ENCODE peak calls at places on chromosome 10, in seven cellular contexts. Q is Peyer's patch, K is tibial nerve, W is adrenal gland, I is endothelial cell of umbilical vein, Z is sigmoid colon, G is uterus. S is an unnamed sample.
A peak's percentile ranks its signal among the peaks of the same experiment; 100 is the strongest.

GRCh38 chr10:15427836-15428414 is 56.8 kb upstream of the FAM171A1 start:
- DNase-seq in Q (no peak), K (no peak), W (no peak), I (peak; percentile 67), Z (no peak), G (no peak), S (peak; percentile 64)

GRCh38 chr10:113576853-113577252 is 24.0 kb downstream of the HABP2 start:
- DNase-seq in Q (no peak), K (no peak), W (no peak), I (peak; percentile 10), Z (no peak), G (no peak), S (peak; percentile 8)

GRCh38 chr10:56507033-56507432 is 146.0 kb upstream of the ZWINT start:
- DNase-seq in Q (no peak), K (no peak), W (no peak), I (no peak), Z (no peak), G (no peak), S (no peak)

GRCh38 chr10:71696635-71697326 is 22.8 kb downstream of the C10orf105 start:
- DNase-seq in Q (peak; percentile 91), K (peak; percentile 50), W (peak; percentile 75), I (peak; percentile 23), Z (no peak), G (peak; percentile 51), S (peak; percentile 60)

GRCh38 chr10:76324283-76324682 is 892.9 kb downstream of the LRMDA start:
- DNase-seq in Q (peak; percentile 66), K (peak; percentile 15), W (peak; percentile 51), I (no peak), Z (peak; percentile 66), G (no peak), S (no peak)

GRCh38 chr10:104483582-104483981 is 129.9 kb downstream of the CFAP58 start:
- DNase-seq in Q (no peak), K (no peak), W (no peak), I (no peak), Z (no peak), G (no peak), S (no peak)

GRCh38 chr10:44422631-44423030 is 37.7 kb upstream of the CXCL12 start:
- DNase-seq in Q (peak; percentile 31), K (no peak), W (peak; percentile 5), I (no peak), Z (no peak), G (no peak), S (no peak)

GRCh38 chr10:6755891-6756460 is 175.9 kb upstream of the PRKCQ start:
- DNase-seq in Q (no peak), K (no peak), W (no peak), I (peak; percentile 90), Z (no peak), G (no peak), S (no peak)

GRCh38 chr10:51344371-51344770 is 270.1 kb downstream of the PRKG1 start:
- DNase-seq in Q (no peak), K (no peak), W (no peak), I (no peak), Z (no peak), G (no peak), S (no peak)

GRCh38 chr10:91137822-91138221 is 82.6 kb upstream of the PCGF5 start:
- DNase-seq in Q (no peak), K (no peak), W (no peak), I (no peak), Z (no peak), G (no peak), S (no peak)

GRCh38 chr10:42864575-42864974 is 82.0 kb downstream of the BMS1 start:
- DNase-seq in Q (no peak), K (no peak), W (no peak), I (no peak), Z (no peak), G (no peak), S (no peak)

GRCh38 chr10:33507662-33508425 is 173.4 kb upstream of the NRP1 start:
- DNase-seq in Q (no peak), K (no peak), W (no peak), I (no peak), Z (no peak), G (no peak), S (no peak)

GRCh38 chr10:100100651-100101525 is 19.2 kb upstream of the CPN1 start:
- DNase-seq in Q (no peak), K (no peak), W (no peak), I (peak; percentile 70), Z (no peak), G (no peak), S (no peak)

GRCh38 chr10:97411411-97411810 is 10.3 kb upstream of the RRP12 start:
- DNase-seq in Q (no peak), K (no peak), W (no peak), I (no peak), Z (no peak), G (no peak), S (no peak)

GRCh38 chr10:96292971-96293909 is 11.0 kb upstream of the DNTT start:
- DNase-seq in Q (peak; percentile 55), K (no peak), W (peak; percentile 31), I (peak; percentile 52), Z (no peak), G (no peak), S (peak; percentile 38)

GRCh38 chr10:22321831-22322662 is 1.1 kb downstream of the BMI1 start:
- DNase-seq in Q (peak; percentile 56), K (no peak), W (peak; percentile 39), I (peak; percentile 39), Z (peak; percentile 74), G (peak; percentile 32), S (peak; percentile 72)

GRCh38 chr10:72333111-72334012 is 21.4 kb downstream of the DNAJB12 start:
- DNase-seq in Q (no peak), K (no peak), W (no peak), I (peak; percentile 57), Z (no peak), G (no peak), S (no peak)

GRCh38 chr10:123136806-123137642 is 1.3 kb downstream of the HMX3 start:
- DNase-seq in Q (no peak), K (no peak), W (no peak), I (peak; percentile 27), Z (no peak), G (no peak), S (peak; percentile 37)

GRCh38 chr10:127915324-127915723 is 8.4 kb downstream of the PTPRE start:
- DNase-seq in Q (no peak), K (no peak), W (no peak), I (no peak), Z (no peak), G (no peak), S (no peak)
- TF ChIP-seq POLR2A in Q (no peak), K (no peak), W (no peak), I (no peak), Z (no peak), G (no peak), S (no peak)

GRCh38 chr10:37972396-37972795 is 4.1 kb downstream of the ZNF25 start:
- DNase-seq in Q (no peak), K (no peak), W (no peak), I (no peak), Z (no peak), G (no peak), S (no peak)

GRCh38 chr10:37976880-37977203 is 395 bp upstream of the ZNF25 start:
- DNase-seq in Q (no peak), K (no peak), W (no peak), I (no peak), Z (no peak), G (no peak), S (no peak)

GRCh38 chr10:37975407-37975991 is 948 bp downstream of the ZNF25 start:
- DNase-seq in Q (no peak), K (no peak), W (no peak), I (no peak), Z (no peak), G (no peak), S (peak; percentile 36)

DNA sequence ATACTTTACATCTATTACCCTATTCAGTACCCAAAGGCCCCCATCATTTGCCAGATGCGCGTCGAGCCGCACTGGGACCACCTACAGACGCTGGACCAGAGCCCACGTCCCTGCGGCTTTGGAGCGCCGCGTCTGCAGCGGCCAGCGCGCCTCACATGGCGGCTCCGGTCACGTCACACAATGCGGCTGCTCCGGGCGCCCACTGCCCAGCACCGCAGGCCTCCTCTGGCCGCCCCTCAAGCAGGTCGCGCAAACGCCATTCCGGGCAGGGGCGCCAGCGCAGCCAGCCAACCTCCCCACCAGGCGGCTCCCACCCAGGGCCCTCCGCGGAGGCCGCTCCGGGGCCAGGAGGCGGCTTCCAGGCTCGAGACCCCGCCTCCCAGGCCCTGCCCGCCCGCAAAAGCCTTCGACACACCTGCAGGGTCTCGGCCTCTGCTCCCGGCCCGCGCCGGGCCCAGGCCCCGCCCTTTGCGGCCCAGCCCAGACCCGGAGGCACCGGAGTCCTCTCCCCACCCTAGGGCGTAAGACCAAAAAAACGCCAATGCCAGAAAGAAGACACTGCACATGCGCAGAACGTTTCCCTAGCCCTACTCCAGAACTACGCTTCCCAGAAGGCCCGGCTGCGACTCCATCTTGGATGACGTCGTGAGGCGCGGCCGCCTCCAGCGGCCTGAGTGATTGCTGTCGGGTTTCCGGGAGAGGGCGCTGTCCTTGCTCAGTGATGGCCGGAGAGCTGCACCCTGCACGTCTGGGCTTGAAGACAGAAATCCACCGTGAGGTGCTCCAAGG is at the start of gene ZNF25:
- DNase-seq in Q (peak; percentile 99), K (peak; percentile 97), W (peak; percentile 99), I (peak; percentile 97), Z (peak; percentile 99), G (peak; percentile 99), S (peak; percentile 98)
- TF ChIP-seq POLR2A in Q (peak; percentile 61), K (peak; percentile 87), W (peak; percentile 75), I (peak; percentile 38), Z (peak; percentile 81), G (peak; percentile 74), S (peak; percentile 83)

DNA sequence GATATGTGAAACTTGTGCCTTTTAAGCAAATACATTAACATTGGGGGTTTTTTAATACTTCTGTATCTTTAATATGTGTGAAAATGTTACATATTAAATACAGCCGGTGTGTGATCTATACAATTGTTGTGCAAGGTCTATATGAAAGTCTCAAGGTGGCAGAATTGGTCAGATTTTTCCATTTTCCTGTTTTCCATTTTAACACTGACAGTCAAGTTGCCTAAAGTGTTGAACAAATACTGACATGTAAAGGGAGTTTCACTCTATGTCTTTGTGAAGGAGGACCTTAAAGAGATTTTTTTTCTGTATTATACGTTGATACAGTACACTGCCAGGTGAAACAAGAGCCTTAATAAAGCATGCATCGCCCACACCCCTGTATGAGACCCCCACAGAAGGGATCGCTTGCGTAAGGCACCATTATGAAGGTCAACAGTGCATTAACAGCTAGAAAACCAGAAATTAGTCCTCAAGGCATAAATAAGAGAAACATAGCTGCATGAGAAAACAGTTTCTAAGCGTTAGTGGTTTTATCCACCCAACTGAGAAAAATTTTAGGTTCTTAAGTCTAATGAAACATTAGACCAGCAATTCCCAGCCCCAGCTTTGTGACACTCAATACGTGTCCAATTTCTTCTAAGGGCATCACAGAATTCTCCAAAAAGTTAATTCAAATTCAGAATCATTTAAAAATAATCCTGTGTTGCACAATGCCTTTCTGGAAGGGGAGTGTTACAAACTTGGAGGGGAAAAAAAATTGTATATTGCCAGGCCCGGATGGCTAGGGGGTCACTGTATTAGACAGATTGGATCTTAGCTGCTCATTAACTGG is 6.9 kb downstream of the KLF6 start:
- DNase-seq in Q (peak; percentile 24), K (no peak), W (no peak), I (peak; percentile 42), Z (no peak), G (no peak), S (peak; percentile 19)
- TF ChIP-seq POLR2A in Q (no peak), K (no peak), W (no peak), I (no peak), Z (no peak), G (no peak), S (peak; percentile 28)

DNA sequence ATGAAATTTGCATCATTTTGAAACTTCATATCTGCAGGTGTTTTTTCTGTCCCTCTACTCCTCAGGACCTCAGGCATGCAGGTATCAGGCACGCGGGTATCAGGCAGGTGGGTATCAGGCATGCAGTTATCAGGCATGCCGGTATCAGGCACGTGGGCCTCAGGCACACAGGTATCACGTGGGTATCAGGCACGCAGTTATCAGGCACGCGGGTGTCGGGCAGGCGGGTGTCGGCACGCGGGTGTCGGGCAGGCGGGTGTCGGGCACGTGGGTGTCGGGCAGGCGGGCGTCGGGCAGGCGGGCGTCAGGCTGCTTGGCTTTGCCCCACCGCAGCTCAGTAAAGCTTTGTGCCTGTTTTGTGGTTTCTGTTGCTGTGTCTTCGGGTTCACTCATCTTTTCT is 8.7 kb downstream of the SPRN start:
- DNase-seq in Q (no peak), K (no peak), W (no peak), I (no peak), Z (no peak), G (no peak), S (no peak)
- TF ChIP-seq POLR2A in Q (no peak), K (no peak), W (no peak), I (no peak), Z (no peak), G (no peak), S (no peak)

S was measured in erythroblast.